ENCODE peak calls at places on chromosomes 11 and 22, in seven cellular contexts. D, K, X, Y, F, N and O are unnamed samples.

GRCh38 chr11:33869511-33870422 is 22.1 kb downstream of the LMO2 start:
- DNase-seq in D (no peak), K (peak), X (peak), Y (no peak), F (peak), N (no peak), O (no peak)

GRCh38 chr11:92941676-92942571 is 27.5 kb upstream of the MTNR1B start:
- DNase-seq in D (no peak), K (peak), X (no peak), Y (peak), F (peak), N (peak), O (peak)

GRCh38 chr11:66543263-66544107 is 2.4 kb downstream of the ZDHHC24 start:
- DNase-seq in D (peak), K (peak), X (no peak), Y (no peak), F (no peak), N (no peak), O (no peak)

GRCh38 chr11:93659841-93660240 is 1.6 kb upstream of the CEP295 start:
- DNase-seq in D (no peak), K (no peak), X (no peak), Y (no peak), F (no peak), N (no peak), O (no peak)

GRCh38 chr11:69718147-69718546 is 14.3 kb upstream of the FGF19 start:
- DNase-seq in D (no peak), K (peak), X (peak), Y (no peak), F (peak), N (peak), O (no peak)

GRCh38 chr11:1202776-1203504 is 19.9 kb upstream of the MUC5B start:
- DNase-seq in D (no peak), K (peak), X (peak), Y (peak), F (peak), N (peak), O (peak)

GRCh38 chr11:70755410-70756158 is 357.3 kb downstream of the CTTN start:
- DNase-seq in D (no peak), K (peak), X (peak), Y (peak), F (peak), N (peak), O (peak)

GRCh38 chr22:37225481-37225880 is 13.2 kb upstream of the SSTR3 start:
- DNase-seq in D (no peak), K (no peak), X (no peak), Y (no peak), F (no peak), N (no peak), O (no peak)

GRCh38 chr11:110720646-110721283 is 8.5 kb upstream of the ARHGAP20 start:
- DNase-seq in D (no peak), K (no peak), X (no peak), Y (no peak), F (no peak), N (no peak), O (no peak)

GRCh38 chr22:23125512-23126103 is 16.2 kb downstream of the RSPH14 start:
- DNase-seq in D (no peak), K (no peak), X (no peak), Y (no peak), F (no peak), N (no peak), O (no peak)

GRCh38 chr11:94730153-94730552 is 38.0 kb upstream of the AMOTL1 start:
- DNase-seq in D (no peak), K (no peak), X (no peak), Y (no peak), F (no peak), N (no peak), O (no peak)

GRCh38 chr11:15493066-15493465 is 378.3 kb downstream of the INSC start:
- DNase-seq in D (no peak), K (no peak), X (no peak), Y (peak), F (no peak), N (no peak), O (no peak)

GRCh38 chr11:60130496-60130895 is 42.0 kb downstream of the MS4A2 start:
- DNase-seq in D (no peak), K (peak), X (no peak), Y (peak), F (peak), N (peak), O (no peak)

GRCh38 chr11:115626414-115626813 is 122.2 kb upstream of the CADM1 start:
- DNase-seq in D (no peak), K (no peak), X (no peak), Y (no peak), F (no peak), N (no peak), O (no peak)

GRCh38 chr11:6319879-6320410 is 356 bp downstream of the CAVIN3 start:
- DNase-seq in D (no peak), K (peak), X (no peak), Y (peak), F (peak), N (no peak), O (no peak)

GRCh38 chr11:134559617-134559992 is 147.6 kb upstream of the B3GAT1 start:
- DNase-seq in D (no peak), K (peak), X (peak), Y (no peak), F (no peak), N (no peak), O (no peak)

GRCh38 chr22:36303874-36304273 is 50.9 kb downstream of the APOL1 start:
- DNase-seq in D (no peak), K (no peak), X (no peak), Y (no peak), F (no peak), N (no peak), O (no peak)

GRCh38 chr11:90805172-90805571 is 582.3 kb upstream of the CHORDC1 start:
- DNase-seq in D (no peak), K (no peak), X (no peak), Y (no peak), F (no peak), N (peak), O (no peak)

GRCh38 chr11:107844041-107844440 is 14.5 kb downstream of the SLC35F2 start:
- DNase-seq in D (no peak), K (no peak), X (no peak), Y (no peak), F (no peak), N (no peak), O (no peak)

GRCh38 chr11:27008811-27009535 is 15.1 kb downstream of the FIBIN start:
- DNase-seq in D (no peak), K (no peak), X (no peak), Y (no peak), F (no peak), N (no peak), O (no peak)

GRCh38 chr11:61834278-61835004 is 6.3 kb downstream of the FADS2 start:
- DNase-seq in D (peak), K (peak), X (peak), Y (no peak), F (peak), N (no peak), O (no peak)

GRCh38 chr22:49368976-49369725 is 458.5 kb downstream of the BRD1 start:
- DNase-seq in D (no peak), K (peak), X (peak), Y (no peak), F (peak), N (no peak), O (no peak)
- H3K4me3 ChIP-seq in D (no peak), K (peak), X (no peak), Y (peak), F (peak), N (no peak), O (peak)

GRCh38 chr22:49402169-49402568 is 425.5 kb downstream of the BRD1 start:
- DNase-seq in D (no peak), K (no peak), X (peak), Y (no peak), F (no peak), N (no peak), O (no peak)

GRCh38 chr22:49403102-49403501 is 424.6 kb downstream of the BRD1 start:
- DNase-seq in D (no peak), K (no peak), X (no peak), Y (no peak), F (no peak), N (no peak), O (no peak)

GRCh38 chr22:49405590-49405989 is 422.1 kb downstream of the BRD1 start:
- DNase-seq in D (no peak), K (no peak), X (no peak), Y (no peak), F (no peak), N (no peak), O (no peak)

GRCh38 chr22:49404576-49405199 is 423.0 kb downstream of the BRD1 start:
- DNase-seq in D (no peak), K (no peak), X (no peak), Y (no peak), F (no peak), N (no peak), O (no peak)

GRCh38 chr22:49404020-49404419 is 423.7 kb downstream of the BRD1 start:
- DNase-seq in D (no peak), K (no peak), X (no peak), Y (no peak), F (no peak), N (no peak), O (no peak)
- TF ChIP-seq SIN3A in D (no peak), K (no peak), X (no peak), Y (no peak), F (no peak), N (no peak), O (no peak)

GRCh38 chr11:120924109-120924508 is 99.8 kb upstream of the TBCEL start:
- DNase-seq in D (no peak), K (no peak), X (no peak), Y (no peak), F (no peak), N (no peak), O (no peak)

GRCh38 chr11:120928506-120929062 is 95.3 kb upstream of the TBCEL start:
- DNase-seq in D (no peak), K (no peak), X (no peak), Y (no peak), F (no peak), N (no peak), O (no peak)

GRCh38 chr11:120929090-120929489 is 94.8 kb upstream of the TBCEL start:
- DNase-seq in D (no peak), K (no peak), X (no peak), Y (no peak), F (no peak), N (no peak), O (no peak)

GRCh38 chr11:120929664-120930154 is 94.2 kb upstream of the TBCEL start:
- DNase-seq in D (no peak), K (peak), X (peak), Y (peak), F (peak), N (peak), O (peak)

GRCh38 chr11:120925944-120926343 is 98.0 kb upstream of the TBCEL start:
- DNase-seq in D (peak), K (no peak), X (no peak), Y (no peak), F (no peak), N (no peak), O (no peak)
- H3K4me3 ChIP-seq in D (no peak), K (no peak), X (no peak), Y (no peak), F (no peak), N (no peak), O (no peak)

DNA sequence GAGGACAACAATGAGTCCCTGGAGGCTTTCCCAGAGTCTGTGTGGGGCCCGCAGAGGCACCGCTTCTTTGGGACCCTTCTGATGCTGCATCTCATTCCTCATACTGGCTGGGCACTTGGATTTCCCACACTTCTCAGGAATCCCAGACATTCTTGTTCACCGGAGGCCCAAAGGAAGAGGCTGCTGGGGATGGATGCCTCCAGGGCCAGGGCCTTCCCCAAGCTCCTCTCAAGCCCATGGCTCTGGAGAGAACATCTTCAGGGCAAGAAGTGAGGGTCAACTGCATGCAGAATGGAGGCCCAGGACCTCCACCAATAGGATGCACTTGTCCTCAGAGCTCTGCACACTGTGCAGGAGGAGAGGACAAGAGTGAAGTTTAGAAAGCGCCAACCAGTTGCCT is 34.6 kb downstream of the DKK3 start:
- DNase-seq in D (no peak), K (no peak), X (peak), Y (no peak), F (no peak), N (no peak), O (no peak)
- TF ChIP-seq SIN3A in D (no peak), K (no peak), X (no peak), Y (no peak), F (no peak), N (no peak), O (no peak)

GRCh38 chr22:38543822-38544221 is 26.2 kb downstream of the DMC1 start:
- DNase-seq in D (no peak), K (no peak), X (no peak), Y (no peak), F (no peak), N (no peak), O (no peak)

GRCh38 chr22:38554281-38554680 is 15.7 kb downstream of the DMC1 start:
- DNase-seq in D (no peak), K (no peak), X (no peak), Y (no peak), F (no peak), N (no peak), O (no peak)

DNA sequence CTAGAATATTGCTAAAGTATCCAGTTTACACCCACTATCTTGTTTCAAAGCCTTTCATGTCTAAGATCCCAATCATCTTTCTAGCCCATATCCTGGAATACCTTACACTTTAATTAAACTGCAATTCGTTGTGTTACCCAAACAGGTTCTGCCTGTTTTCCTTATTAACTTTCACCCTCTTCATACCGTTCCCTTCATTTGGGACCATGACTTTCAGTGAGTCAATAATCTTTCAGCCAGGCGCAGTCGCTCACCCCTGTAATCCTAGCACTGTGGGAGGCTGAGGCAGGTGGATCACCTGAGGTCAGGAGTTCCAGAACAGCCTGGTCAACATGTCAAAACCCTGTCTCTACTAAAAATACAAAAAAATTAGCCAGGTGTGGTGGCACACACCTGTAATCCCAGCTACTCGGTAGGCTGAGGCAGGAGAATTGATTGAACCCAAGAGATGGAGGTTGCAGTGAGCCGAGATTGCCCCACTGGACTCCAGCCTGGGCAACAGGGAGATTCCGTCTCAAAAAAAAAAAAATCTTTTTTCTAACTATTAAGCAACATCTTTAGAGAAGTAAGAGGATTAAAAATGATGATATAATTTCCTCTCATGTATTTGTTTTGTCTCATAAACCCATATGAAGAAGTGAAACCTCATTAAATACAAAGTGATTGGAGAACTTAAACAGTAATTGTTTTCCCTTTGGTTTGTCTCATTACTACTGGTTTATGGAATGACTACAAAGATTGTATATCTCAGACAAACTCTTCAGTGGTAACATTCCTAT is 20.7 kb downstream of the DMC1 start:
- DNase-seq in D (no peak), K (no peak), X (no peak), Y (no peak), F (no peak), N (no peak), O (no peak)
- H3K4me3 ChIP-seq in D (no peak), K (no peak), X (no peak), Y (no peak), F (no peak), N (no peak), O (no peak)

GRCh38 chr11:2790581-2790925 is 90.8 kb upstream of the KCNQ1OT1 start:
- DNase-seq in D (no peak), K (no peak), X (peak), Y (no peak), F (no peak), N (no peak), O (no peak)

GRCh38 chr11:2789791-2790580 is 90.2 kb upstream of the KCNQ1OT1 start:
- DNase-seq in D (no peak), K (no peak), X (no peak), Y (no peak), F (no peak), N (no peak), O (no peak)

GRCh38 chr11:2789331-2789730 is 89.5 kb upstream of the KCNQ1OT1 start:
- DNase-seq in D (no peak), K (no peak), X (peak), Y (no peak), F (no peak), N (no peak), O (no peak)

GRCh38 chr11:2787816-2788750 is 88.3 kb upstream of the KCNQ1OT1 start:
- DNase-seq in D (no peak), K (no peak), X (peak), Y (no peak), F (peak), N (peak), O (no peak)

GRCh38 chr11:2788751-2789140 is 89.0 kb upstream of the KCNQ1OT1 start:
- DNase-seq in D (no peak), K (no peak), X (peak), Y (no peak), F (no peak), N (no peak), O (no peak)
- TF ChIP-seq SIN3A in D (no peak), K (no peak), X (no peak), Y (no peak), F (no peak), N (no peak), O (no peak)